ENCODE peak calls at places on chromosome 6, in nine cellular contexts. T is mesendoderm; O is heart right ventricle; C is adipocyte; S is uterus; G is CD4-positive, CD25-positive, alpha-beta regulatory T cell; F is astrocyte; M is cardiac muscle cell; V is suprapubic skin. X is an unnamed sample.

GRCh38 chr6:32187009-32187709 is 2.8 kb downstream of the PBX2 start:
- DNase-seq in G (no peak), V (no peak), M (no peak), O (no peak), T (no peak), F (no peak), S (no peak), C (no peak), X (no peak)

GRCh38 chr6:158004696-158005095 is 23.0 kb downstream of the SYNJ2 start:
- DNase-seq in C (no peak), T (no peak), F (no peak), V (no peak), S (no peak), G (no peak), O (no peak), M (no peak), X (peak; percentile 11)

GRCh38 chr6:14598017-14598864 is 480.7 kb downstream of the CD83 start:
- DNase-seq in V (no peak), F (no peak), M (no peak), G (no peak), O (no peak), C (no peak), S (no peak), T (no peak), X (no peak)

GRCh38 chr6:89145962-89146747 is at the start of gene PM20D2:
- DNase-seq in M (peak; percentile 80), T (peak; percentile 69), F (peak; percentile 31), C (peak; percentile 70), G (peak; percentile 52), V (no peak), S (peak; percentile 52), O (peak; percentile 69), X (peak; percentile 65)

GRCh38 chr6:155132617-155133016 is 131.2 kb upstream of the CLDN20 start:
- DNase-seq in S (no peak), O (no peak), T (no peak), G (no peak), V (no peak), C (no peak), F (no peak), M (no peak), X (no peak)

GRCh38 chr6:165181951-165182414 is 127.4 kb downstream of the C6orf118 start:
- DNase-seq in M (no peak), G (no peak), O (no peak), T (peak; percentile 8), C (no peak), S (no peak), V (no peak), F (peak; percentile 88), X (no peak)

GRCh38 chr6:100283288-100283687 is 181.4 kb downstream of the SIM1 start:
- DNase-seq in O (no peak), M (no peak), C (peak; percentile 53), F (peak; percentile 79), G (no peak), V (no peak), T (peak; percentile 94), S (no peak), X (no peak)

GRCh38 chr6:1600764-1601615 is 8.7 kb upstream of the FOXC1 start:
- DNase-seq in C (no peak), S (no peak), T (no peak), V (no peak), G (no peak), O (no peak), M (no peak), F (no peak), X (no peak)

GRCh38 chr6:151014404-151015150 is 149.1 kb downstream of the MTHFD1L start:
- DNase-seq in M (peak; percentile 79), F (no peak), T (peak; percentile 80), G (peak; percentile 59), C (peak; percentile 78), O (peak; percentile 61), V (peak; percentile 86), S (peak; percentile 76), X (peak; percentile 62)

GRCh38 chr6:100342830-100343229 is 121.9 kb downstream of the SIM1 start:
- DNase-seq in F (peak; percentile 92), G (no peak), T (peak; percentile 91), M (peak; percentile 47), C (peak; percentile 42), S (no peak), O (no peak), V (no peak), X (no peak)

GRCh38 chr6:15996030-15996429 is 132.9 kb upstream of the MYLIP start:
- DNase-seq in V (no peak), F (no peak), S (no peak), T (no peak), C (no peak), G (no peak), O (no peak), M (no peak), X (no peak)

GRCh38 chr6:152356659-152357058 is 280.5 kb downstream of the SYNE1 start:
- DNase-seq in M (no peak), G (peak; percentile 23), C (peak; percentile 51), O (no peak), V (no peak), F (no peak), T (peak; percentile 75), S (no peak), X (no peak)

GRCh38 chr6:35679399-35679798 is 9.3 kb downstream of the FKBP5 start:
- DNase-seq in T (no peak), O (no peak), F (no peak), C (no peak), S (no peak), M (no peak), G (no peak), V (no peak), X (no peak)

GRCh38 chr6:35681298-35681697 is 7.4 kb downstream of the FKBP5 start:
- DNase-seq in T (no peak), V (no peak), S (no peak), O (no peak), M (no peak), C (no peak), F (no peak), G (no peak), X (no peak)

GRCh38 chr6:35686873-35687557 is 1.7 kb downstream of the FKBP5 start:
- DNase-seq in C (no peak), T (no peak), G (no peak), S (no peak), F (no peak), O (no peak), M (no peak), V (no peak), X (no peak)

GRCh38 chr6:35686441-35686840 is 2.3 kb downstream of the FKBP5 start:
- DNase-seq in O (no peak), G (no peak), F (no peak), S (no peak), T (no peak), M (no peak), C (no peak), V (no peak), X (no peak)

GRCh38 chr6:35683267-35683666 is 5.4 kb downstream of the FKBP5 start:
- DNase-seq in C (no peak), S (no peak), O (no peak), F (no peak), V (no peak), T (no peak), G (no peak), M (no peak), X (no peak)
- H3K4me1 ChIP-seq in C (peaks cover 47% of the 10 kb centered on the region), S (no peaks in the 10 kb centered on the region), O (peaks cover 15% of the 10 kb centered on the region), F (peaks cover 10% of the 10 kb centered on the region), V (peaks cover 51% of the 10 kb centered on the region), T (no peaks in the 10 kb centered on the region), G (peaks cover 18% of the 10 kb centered on the region), M (peaks cover 18% of the 10 kb centered on the region), X (peaks cover 84% of the 10 kb centered on the region)

DNA sequence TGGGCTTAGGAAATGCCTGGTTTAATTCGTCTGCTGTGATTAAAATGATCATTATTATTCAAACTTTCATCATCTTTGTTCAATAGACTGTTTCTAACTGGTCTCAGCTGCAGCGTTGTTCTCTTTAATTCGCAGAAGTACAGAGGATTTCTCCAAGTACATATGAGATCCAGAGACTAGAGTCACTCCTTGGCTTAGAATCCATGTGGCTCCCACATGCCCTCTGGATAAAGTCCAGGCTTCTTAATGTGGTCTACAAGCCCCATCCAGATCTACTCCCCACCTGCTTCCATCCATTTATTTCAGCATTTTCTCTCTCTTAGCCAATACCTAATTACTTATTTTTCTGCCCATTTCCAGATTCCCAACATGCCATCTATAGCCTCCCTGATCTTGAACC is 1.1 kb upstream of the ZBTB24 start:
- DNase-seq in V (no peak), T (no peak), S (no peak), C (peak; percentile 43), G (no peak), M (no peak), F (peak; percentile 12), O (no peak), X (no peak)
- H3K4me3 ChIP-seq in V (no peak overlapping the region), T (no peak overlapping the region), S (no peak overlapping the region), C (peak overlapping the region; percentile 82), G (peak overlapping the region; percentile 75), M (no peak overlapping the region), F (no peak overlapping the region), O (peak overlapping the region; percentile 75), X (peak overlapping the region; percentile 100)

DNA sequence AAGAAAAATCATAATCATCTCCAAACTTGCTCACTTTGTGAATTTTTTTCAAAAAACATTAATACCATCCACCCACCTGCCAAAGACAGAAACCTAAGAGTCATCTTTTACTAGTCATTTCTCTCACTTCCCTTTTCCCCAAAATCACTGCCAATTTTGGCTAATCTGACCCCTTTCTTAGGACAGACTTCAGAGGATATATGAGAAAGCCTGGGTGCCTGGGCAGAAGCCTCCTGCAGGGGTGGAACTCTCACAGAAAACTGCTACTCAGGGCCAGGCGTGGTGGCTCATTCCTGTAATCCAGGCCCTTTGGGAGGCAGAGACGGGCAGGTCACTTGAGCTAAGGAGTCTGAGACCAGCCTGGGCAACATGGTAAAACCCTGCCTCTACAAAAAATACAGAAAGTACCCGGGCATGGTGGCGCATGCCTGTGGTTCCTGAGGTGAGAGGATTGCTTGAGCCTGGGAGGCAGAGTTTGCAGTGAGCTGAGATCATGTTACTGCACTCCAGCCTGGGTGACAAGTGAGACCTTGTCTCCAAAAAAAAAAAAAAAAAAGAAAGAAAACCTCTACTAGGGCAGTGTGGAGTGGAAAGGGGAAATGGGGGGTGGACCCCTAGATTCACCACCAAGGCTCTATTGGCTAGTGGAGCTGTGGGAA is 3.8 kb downstream of the DEK start:
- DNase-seq in O (no peak), M (no peak), G (no peak), C (peak; percentile 60), V (no peak), F (peak; percentile 49), T (peak; percentile 33), S (no peak), X (no peak)
- H3K36me3 ChIP-seq in O (peaks cover 26% of the 10 kb centered on the region), M (peaks cover 15% of the 10 kb centered on the region), G (peaks cover 20% of the 10 kb centered on the region), C (peaks cover 23% of the 10 kb centered on the region), V (peaks cover 23% of the 10 kb centered on the region), F (peaks cover 15% of the 10 kb centered on the region), T (peaks cover 2% of the 10 kb centered on the region), S (no peaks in the 10 kb centered on the region), X (peaks cover 22% of the 10 kb centered on the region)

DNA sequence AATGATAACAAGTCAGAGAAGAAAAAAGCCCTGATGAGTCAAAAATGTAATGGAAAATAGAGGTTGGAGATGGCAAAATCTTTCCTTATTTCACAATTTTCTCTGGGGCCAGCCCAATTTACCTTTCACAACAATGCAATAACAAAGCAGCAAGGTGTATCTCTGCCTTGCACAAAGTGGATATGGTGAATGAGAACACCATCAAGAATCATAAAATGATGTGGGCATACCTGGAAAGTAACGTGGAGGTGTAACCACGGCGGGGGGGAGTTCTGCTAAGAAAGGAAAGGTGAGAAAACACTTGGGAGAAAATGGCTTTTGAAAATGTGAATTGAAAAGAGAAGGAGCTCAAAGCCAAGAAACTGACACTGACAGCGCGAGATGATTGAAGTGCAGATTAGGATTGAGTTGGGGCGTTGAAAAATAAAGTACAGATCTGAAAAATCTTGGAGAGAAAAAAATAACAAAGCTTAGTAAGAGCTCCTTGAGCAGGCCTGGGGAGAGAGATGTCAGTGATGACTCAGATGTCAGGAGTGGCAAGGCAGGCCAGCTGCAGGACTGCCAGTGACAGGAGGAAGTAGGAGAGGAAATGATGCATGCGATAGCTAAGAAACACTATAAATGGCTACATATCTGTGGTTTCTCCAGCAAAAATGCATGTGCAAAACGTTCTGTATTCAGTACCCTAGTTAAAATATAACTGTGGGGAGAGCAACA is 26.2 kb downstream of the ARHGAP18 start:
- DNase-seq in F (peak; percentile 100), G (peak; percentile 50), M (no peak), S (peak; percentile 71), T (peak; percentile 81), C (peak; percentile 92), O (peak; percentile 61), V (no peak), X (peak; percentile 65)
- H3K4me1 ChIP-seq in F (peaks cover 38% of the 10 kb centered on the region), G (peaks cover 43% of the 10 kb centered on the region), M (no peaks in the 10 kb centered on the region), S (no peaks in the 10 kb centered on the region), T (no peaks in the 10 kb centered on the region), C (peaks cover 63% of the 10 kb centered on the region), O (peaks cover 19% of the 10 kb centered on the region), V (peaks cover 65% of the 10 kb centered on the region), X (peaks cover 46% of the 10 kb centered on the region)

X was measured in left ventricle myocardium inferior.